ENCODE peak calls at places on chromosomes 6 and 20, in five cellular contexts. V, S, U, K and X are unnamed samples.

GRCh38 chr6:75244063-75244575 is 518 bp upstream of the COX7A2 start:
- DNase-seq in V (peak), S (no peak), U (no peak), K (no peak), X (no peak)

GRCh38 chr6:12566618-12567123 is 149.9 kb upstream of the PHACTR1 start:
- DNase-seq in V (no peak), S (no peak), U (no peak), K (no peak), X (no peak)

GRCh38 chr6:38279945-38280588 is 359.7 kb downstream of the BTBD9 start:
- DNase-seq in V (no peak), S (no peak), U (no peak), K (no peak), X (no peak)

GRCh38 chr6:29965873-29966601 is 23.7 kb downstream of the HLA-A start:
- DNase-seq in V (no peak), S (peak), U (peak), K (no peak), X (no peak)

GRCh38 chr6:41936073-41936837 is 5.4 kb downstream of the CCND3 start:
- DNase-seq in V (peak), S (peak), U (peak), K (peak), X (no peak)

GRCh38 chr6:48826318-48826595 is 636.8 kb downstream of the MMUT start:
- DNase-seq in V (no peak), S (no peak), U (no peak), K (no peak), X (no peak)

GRCh38 chr6:126181173-126181741 is 158.7 kb upstream of the CENPW start:
- DNase-seq in V (no peak), S (no peak), U (no peak), K (no peak), X (no peak)

GRCh38 chr6:149032318-149032598 is 285.3 kb upstream of the TAB2 start:
- DNase-seq in V (no peak), S (no peak), U (no peak), K (no peak), X (no peak)

GRCh38 chr6:104642871-104643270 is 216.8 kb downstream of the HACE1 start:
- DNase-seq in V (no peak), S (no peak), U (no peak), K (no peak), X (no peak)

GRCh38 chr20:25574411-25574810 is 10.9 kb downstream of the NINL start:
- DNase-seq in V (no peak), S (no peak), U (no peak), K (no peak), X (no peak)

GRCh38 chr6:56911847-56912246 is 43.1 kb upstream of the BEND6 start:
- DNase-seq in V (peak), S (no peak), U (no peak), K (no peak), X (no peak)

GRCh38 chr6:30801950-30802349 is 57.6 kb upstream of the IER3 start:
- DNase-seq in V (no peak), S (no peak), U (no peak), K (no peak), X (no peak)

GRCh38 chr6:5997420-5998093 is 9.2 kb downstream of the NRN1 start:
- DNase-seq in V (peak), S (no peak), U (no peak), K (no peak), X (no peak)

GRCh38 chr6:28767133-28767532 is 156.7 kb downstream of the TRIM27 start:
- DNase-seq in V (no peak), S (no peak), U (no peak), K (no peak), X (peak)

GRCh38 chr6:50962213-50962759 is 143.6 kb downstream of the TFAP2B start:
- DNase-seq in V (no peak), S (no peak), U (no peak), K (no peak), X (no peak)

GRCh38 chr6:165649701-165650137 is 13.3 kb downstream of the PDE10A start:
- DNase-seq in V (no peak), S (no peak), U (no peak), K (no peak), X (peak)

GRCh38 chr6:31158140-31158862 is at the start of gene TCF19:
- DNase-seq in V (peak), S (peak), U (peak), K (peak), X (peak)

GRCh38 chr20:24936526-24937407 is 12.3 kb upstream of the CST7 start:
- DNase-seq in V (no peak), S (no peak), U (no peak), K (no peak), X (no peak)

GRCh38 chr20:62280303-62280702 is 22.5 kb upstream of the ADRM1 start:
- DNase-seq in V (no peak), S (no peak), U (no peak), K (no peak), X (no peak)